ENCODE peak calls at places on chromosomes 12 and 14, in five cellular contexts. M is IMR-90, H is pancreas, F is heart right ventricle, O is endothelial cell of umbilical vein. C is an unnamed sample.

GRCh38 chr12:132955933-132956725 is at the start of gene ZNF605:
- DNase-seq in O (peak; percentile 91), H (peak; percentile 83), F (peak; percentile 91), M (peak; percentile 89), C (peak; percentile 57)

GRCh38 chr12:65892905-65893304 is 68.6 kb downstream of the HMGA2 start:
- DNase-seq in F (no peak), O (peak; percentile 79), M (peak; percentile 87), H (no peak), C (peak; percentile 67)

GRCh38 chr12:101552277-101552676 is 42.5 kb upstream of the MYBPC1 start:
- DNase-seq in M (peak; percentile 65), O (no peak), F (peak; percentile 16), H (no peak), C (no peak)

GRCh38 chr12:93879476-93880376 is 202.6 kb downstream of the CRADD start:
- DNase-seq in M (peak; percentile 92), O (no peak), H (no peak), F (no peak), C (no peak)

GRCh38 chr14:99971929-99972747 is 93.1 kb upstream of the EVL start:
- DNase-seq in O (no peak), H (no peak), M (peak; percentile 21), F (peak; percentile 24), C (no peak)

GRCh38 chr14:105162374-105162979 is 6.1 kb downstream of the JAG2 start:
- DNase-seq in F (no peak), M (no peak), H (no peak), O (no peak), C (no peak)

GRCh38 chr12:47993491-47993890 is 10.8 kb downstream of the COL2A1 start:
- DNase-seq in M (no peak), O (no peak), F (no peak), H (no peak), C (no peak)

GRCh38 chr12:53292441-53292840 is 2.9 kb upstream of the PFDN5 start:
- DNase-seq in F (no peak), H (no peak), O (no peak), M (no peak), C (no peak)

GRCh38 chr14:103129301-103130016 is 6.2 kb downstream of the TNFAIP2 start:
- DNase-seq in F (no peak), M (no peak), O (no peak), H (no peak), C (peak; percentile 40)

GRCh38 chr14:52356025-52356424 is 41.9 kb downstream of the PTGER2 start:
- DNase-seq in M (peak; percentile 21), F (no peak), O (no peak), H (no peak), C (no peak)

GRCh38 chr14:71371711-71372396 is 464.6 kb downstream of the PCNX1 start:
- DNase-seq in O (peak; percentile 80), H (no peak), M (peak; percentile 75), F (no peak), C (no peak)

GRCh38 chr12:120831648-120832267 is 72.4 kb downstream of the SPPL3 start:
- DNase-seq in O (no peak), H (no peak), F (no peak), M (no peak), C (no peak)

GRCh38 chr12:117718141-117718540 is 250.6 kb downstream of the KSR2 start:
- DNase-seq in M (no peak), F (no peak), H (no peak), O (no peak), C (no peak)

GRCh38 chr12:124490584-124491305 is 76.7 kb downstream of the NCOR2 start:
- DNase-seq in F (peak; percentile 89), M (no peak), O (no peak), H (peak; percentile 93), C (no peak)

GRCh38 chr12:109836916-109837315 is 3.7 kb upstream of the TRPV4 start:
- DNase-seq in H (no peak), F (no peak), M (peak; percentile 25), O (no peak), C (no peak)

GRCh38 chr12:124369055-124369900 is 74.4 kb downstream of the RFLNA start:
- DNase-seq in O (peak; percentile 90), M (peak; percentile 92), F (peak; percentile 94), H (peak; percentile 99), C (peak; percentile 84)

GRCh38 chr12:128806573-128806972 is 17.2 kb downstream of the SLC15A4 start:
- DNase-seq in M (no peak), O (no peak), H (no peak), F (no peak), C (no peak)

GRCh38 chr14:25351269-25351668 is 301.3 kb upstream of the STXBP6 start:
- DNase-seq in H (no peak), F (no peak), M (no peak), O (no peak), C (no peak)

GRCh38 chr12:68538722-68539614 is 71.7 kb upstream of the RAP1B start:
- DNase-seq in F (peak; percentile 59), H (no peak), M (peak; percentile 26), O (peak; percentile 66), C (peak; percentile 65)

GRCh38 chr12:71958993-71959588 is 20.4 kb downstream of the TPH2 start:
- DNase-seq in O (no peak), F (no peak), H (no peak), M (peak; percentile 79), C (no peak)

GRCh38 chr14:93748208-93749080 is 39.8 kb downstream of the PRIMA1 start:
- DNase-seq in F (peak; percentile 50), M (no peak), O (no peak), H (no peak), C (no peak)

GRCh38 chr12:116474331-116474730 is 84.8 kb upstream of the MAP1LC3B2 start:
- DNase-seq in M (no peak), O (no peak), H (no peak), F (no peak), C (no peak)

GRCh38 chr12:108734200-108734906 is 3.0 kb upstream of the CORO1C start:
- DNase-seq in F (no peak), O (peak; percentile 73), H (peak; percentile 68), M (peak; percentile 97), C (peak; percentile 74)

GRCh38 chr12:54201001-54201794 is 12.4 kb upstream of the SMUG1 start:
- DNase-seq in H (peak; percentile 50), M (peak; percentile 65), O (peak; percentile 52), F (peak; percentile 61), C (peak; percentile 75)

GRCh38 chr12:22034709-22035506 is 11.1 kb upstream of the CMAS start:
- DNase-seq in H (no peak), M (peak; percentile 30), O (peak; percentile 47), F (no peak), C (no peak)

DNA sequence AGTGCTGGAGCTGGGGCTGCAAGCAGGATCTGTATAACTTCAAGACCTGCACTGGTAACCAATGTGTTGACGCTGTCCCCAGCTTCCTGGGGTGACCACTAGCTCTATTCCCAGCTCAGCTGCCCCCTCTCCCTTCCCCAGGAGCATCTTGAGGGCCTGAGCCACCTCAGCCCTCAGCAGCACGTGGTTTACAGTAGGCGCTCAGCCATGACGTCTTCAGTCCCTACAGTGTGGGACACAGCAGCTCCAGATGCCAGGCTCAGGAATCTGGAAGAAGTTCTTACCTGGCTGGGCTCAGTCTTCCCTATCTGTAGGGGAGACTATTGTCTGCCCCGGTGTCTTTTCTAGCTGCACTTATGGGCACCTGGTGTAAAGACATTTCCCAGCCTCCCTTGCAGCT is 8.6 kb downstream of the SDS start:
- DNase-seq in F (no peak), M (no peak), H (no peak), O (no peak), C (no peak)
- H3K4me1 ChIP-seq in F (no peaks in the 10 kb centered on the region), M (no peaks in the 10 kb centered on the region), H (no peaks in the 10 kb centered on the region), O (no peaks in the 10 kb centered on the region), C (no peaks in the 10 kb centered on the region)

DNA sequence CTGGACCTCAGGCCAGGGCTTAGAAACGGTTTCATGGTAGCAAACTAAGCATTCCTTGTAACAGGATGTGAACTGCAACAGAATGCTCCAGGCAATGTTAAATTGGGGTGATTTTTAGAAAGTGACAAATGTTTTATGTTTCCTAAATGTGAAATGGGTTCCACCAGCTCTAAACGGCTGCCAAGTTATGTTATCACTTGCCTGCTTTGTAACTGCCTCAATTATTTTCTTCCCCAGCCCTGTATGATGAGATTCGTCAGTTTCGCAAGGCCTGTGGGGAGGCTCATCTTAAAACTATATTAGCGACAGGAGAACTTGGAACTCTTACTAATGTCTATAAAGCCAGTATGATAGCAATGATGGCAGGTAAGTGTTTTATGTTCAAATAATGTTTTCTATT is 70.9 kb downstream of the DERA start:
- DNase-seq in O (no peak), M (peak; percentile 17), H (no peak), F (no peak), C (no peak)
- H3K4me1 ChIP-seq in O (peaks cover 41% of the 10 kb centered on the region), M (peaks cover 22% of the 10 kb centered on the region), H (peaks cover 46% of the 10 kb centered on the region), F (peaks cover 37% of the 10 kb centered on the region), C (peaks cover 29% of the 10 kb centered on the region)

GRCh38 chr12:105240233-105240632 is 4.3 kb upstream of the APPL2 start:
- DNase-seq in H (no peak), M (no peak), F (no peak), O (no peak), C (no peak)
- H3K4me1 ChIP-seq in H (peaks cover 4% of the 10 kb centered on the region), M (no peaks in the 10 kb centered on the region), F (no peaks in the 10 kb centered on the region), O (peaks cover 6% of the 10 kb centered on the region), C (peaks cover 14% of the 10 kb centered on the region)

GRCh38 chr14:95514131-95515079 is 2.0 kb downstream of the SYNE3 start:
- DNase-seq in F (no peak), M (no peak), H (no peak), O (no peak), C (no peak)
- H3K4me1 ChIP-seq in F (peaks cover 48% of the 10 kb centered on the region), M (peaks cover 24% of the 10 kb centered on the region), H (no peaks in the 10 kb centered on the region), O (peaks cover 44% of the 10 kb centered on the region), C (peaks cover 40% of the 10 kb centered on the region)

GRCh38 chr12:11884661-11885060 is 186.1 kb upstream of the BCL2L14 start:
- DNase-seq in M (peak; percentile 19), H (no peak), F (no peak), O (peak; percentile 84), C (no peak)

GRCh38 chr12:11880424-11880823 is 190.3 kb upstream of the BCL2L14 start:
- DNase-seq in M (no peak), F (no peak), O (no peak), H (no peak), C (no peak)

GRCh38 chr12:11882301-11883019 is 188.3 kb upstream of the BCL2L14 start:
- DNase-seq in F (no peak), M (no peak), O (peak; percentile 45), H (no peak), C (no peak)

GRCh38 chr12:11879306-11879705 is 191.4 kb upstream of the BCL2L14 start:
- DNase-seq in F (no peak), M (peak; percentile 69), H (no peak), O (peak; percentile 72), C (peak; percentile 55)

DNA sequence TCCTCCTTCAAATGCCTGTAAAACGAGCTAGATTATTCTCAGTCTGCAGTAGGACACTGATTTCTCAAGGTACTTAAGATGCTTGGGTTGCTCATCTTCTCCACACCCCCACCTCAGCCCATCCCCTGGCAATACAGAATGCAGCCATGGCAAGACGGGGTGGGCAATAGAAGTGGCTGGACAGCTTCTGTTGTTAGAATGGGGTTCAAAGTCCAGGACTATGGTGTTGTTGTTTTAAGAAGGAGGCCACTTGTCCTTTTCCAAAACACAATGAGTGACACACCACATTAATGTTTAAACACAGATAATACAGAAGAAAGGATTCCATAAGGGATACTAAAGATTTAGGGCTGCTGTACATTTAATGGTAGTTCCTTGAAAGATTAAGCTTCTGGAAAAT is 188.9 kb upstream of the BCL2L14 start:
- DNase-seq in O (no peak), F (no peak), H (no peak), M (no peak), C (no peak)
- H3K4me1 ChIP-seq in O (peaks cover 77% of the 10 kb centered on the region), F (peaks cover 43% of the 10 kb centered on the region), H (peaks cover 53% of the 10 kb centered on the region), M (peaks cover 14% of the 10 kb centered on the region), C (peaks cover 67% of the 10 kb centered on the region)

C was measured in SJSA1.